ENCODE peak calls at places on chromosomes 3 and 15, in eight cellular contexts. One of them, this sample, is unnamed.

GRCh38 chr3:35777065-35777464 is 137.7 kb downstream of the ARPP21 start:
- DNase-seq in sigmoid colon: no peak
- DNase-seq in Panc1: no peak
- DNase-seq in H1: no peak
- DNase-seq in GM12892: no peak
- DNase-seq in prostate gland: no peak
- DNase-seq in HCT116: no peak
- DNase-seq in endothelial cell of umbilical vein: no peak
- DNase-seq in this sample: no peak

GRCh38 chr3:22980346-22980745 is 222.8 kb upstream of the UBE2E2 start:
- DNase-seq in sigmoid colon: no peak
- DNase-seq in Panc1: no peak
- DNase-seq in H1: no peak
- DNase-seq in GM12892: no peak
- DNase-seq in prostate gland: no peak
- DNase-seq in HCT116: no peak
- DNase-seq in endothelial cell of umbilical vein: no peak
- DNase-seq in this sample: no peak

GRCh38 chr15:64096486-64097431 is 977 bp downstream of the SNX1 start:
- DNase-seq in sigmoid colon: no peak
- DNase-seq in Panc1: no peak
- DNase-seq in H1: no peak
- DNase-seq in GM12892: no peak
- DNase-seq in prostate gland: no peak
- DNase-seq in HCT116: no peak
- DNase-seq in endothelial cell of umbilical vein: peak
- DNase-seq in this sample: no peak

GRCh38 chr15:48253186-48253585 is 47.1 kb downstream of the SLC12A1 start:
- DNase-seq in sigmoid colon: no peak
- DNase-seq in Panc1: no peak
- DNase-seq in H1: no peak
- DNase-seq in GM12892: no peak
- DNase-seq in prostate gland: no peak
- DNase-seq in HCT116: no peak
- DNase-seq in endothelial cell of umbilical vein: no peak
- DNase-seq in this sample: no peak

GRCh38 chr15:92909131-92909781 is 9.1 kb downstream of the CHD2 start:
- DNase-seq in sigmoid colon: no peak
- DNase-seq in Panc1: no peak
- DNase-seq in H1: no peak
- DNase-seq in GM12892: no peak
- DNase-seq in prostate gland: peak
- DNase-seq in HCT116: no peak
- DNase-seq in endothelial cell of umbilical vein: peak
- DNase-seq in this sample: no peak

GRCh38 chr3:87413821-87414220 is 137.4 kb upstream of the POU1F1 start:
- DNase-seq in sigmoid colon: no peak
- DNase-seq in Panc1: no peak
- DNase-seq in H1: no peak
- DNase-seq in GM12892: no peak
- DNase-seq in prostate gland: no peak
- DNase-seq in HCT116: no peak
- DNase-seq in endothelial cell of umbilical vein: no peak
- DNase-seq in this sample: no peak

GRCh38 chr3:41026394-41027177 is 172.7 kb upstream of the CTNNB1 start:
- DNase-seq in sigmoid colon: peak
- DNase-seq in Panc1: no peak
- DNase-seq in H1: no peak
- DNase-seq in GM12892: no peak
- DNase-seq in prostate gland: no peak
- DNase-seq in HCT116: no peak
- DNase-seq in endothelial cell of umbilical vein: peak
- DNase-seq in this sample: peak

GRCh38 chr3:36633060-36633459 is 131.3 kb downstream of the DCLK3 start:
- DNase-seq in sigmoid colon: no peak
- DNase-seq in Panc1: no peak
- DNase-seq in H1: no peak
- DNase-seq in GM12892: no peak
- DNase-seq in prostate gland: no peak
- DNase-seq in HCT116: no peak
- DNase-seq in endothelial cell of umbilical vein: no peak
- DNase-seq in this sample: no peak

GRCh38 chr15:60660290-60661051 is 181.5 kb upstream of the ICE2 start:
- DNase-seq in sigmoid colon: no peak
- DNase-seq in Panc1: no peak
- DNase-seq in H1: no peak
- DNase-seq in GM12892: no peak
- DNase-seq in prostate gland: no peak
- DNase-seq in HCT116: no peak
- DNase-seq in endothelial cell of umbilical vein: peak
- DNase-seq in this sample: no peak

GRCh38 chr15:31434418-31435255 is 108.0 kb downstream of the KLF13 start:
- DNase-seq in sigmoid colon: peak
- DNase-seq in Panc1: no peak
- DNase-seq in H1: no peak
- DNase-seq in GM12892: peak
- DNase-seq in prostate gland: no peak
- DNase-seq in HCT116: no peak
- DNase-seq in endothelial cell of umbilical vein: peak
- DNase-seq in this sample: peak

GRCh38 chr3:158552124-158552523 is 18.9 kb upstream of the MLF1 start:
- DNase-seq in sigmoid colon: no peak
- DNase-seq in Panc1: no peak
- DNase-seq in H1: no peak
- DNase-seq in GM12892: no peak
- DNase-seq in prostate gland: no peak
- DNase-seq in HCT116: no peak
- DNase-seq in endothelial cell of umbilical vein: no peak
- DNase-seq in this sample: no peak

DNA sequence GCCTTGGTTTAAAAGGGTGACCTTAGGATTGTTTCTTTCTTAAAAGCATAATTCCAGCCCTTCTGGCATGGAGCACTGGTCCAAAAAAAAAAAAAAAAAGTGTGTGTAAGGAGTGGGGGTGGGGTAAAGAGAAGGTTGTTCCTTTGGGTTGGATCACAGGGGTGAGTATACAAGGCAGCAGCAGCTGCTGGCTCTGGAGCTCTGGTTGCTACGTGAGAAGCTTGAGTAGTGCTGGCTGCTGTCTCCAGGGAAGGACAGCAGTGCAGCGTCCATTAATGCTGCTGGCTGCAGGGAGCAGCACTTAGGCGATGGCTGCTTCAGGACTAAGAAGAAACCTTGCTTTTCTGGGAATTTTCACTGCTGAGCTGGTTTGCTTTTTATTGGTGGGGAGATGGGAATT is 2.3 kb downstream of the SETD5 start:
- DNase-seq in sigmoid colon: peak
- DNase-seq in Panc1: no peak
- DNase-seq in H1: no peak
- DNase-seq in GM12892: no peak
- DNase-seq in prostate gland: peak
- DNase-seq in HCT116: peak
- DNase-seq in endothelial cell of umbilical vein: peak
- DNase-seq in this sample: peak
- TF ChIP-seq POLR2AphosphoS5 in sigmoid colon: peak
- TF ChIP-seq POLR2AphosphoS5 in Panc1: no peak
- TF ChIP-seq POLR2AphosphoS5 in H1: peak
- TF ChIP-seq POLR2AphosphoS5 in GM12892: no peak
- TF ChIP-seq POLR2AphosphoS5 in prostate gland: peak
- TF ChIP-seq POLR2AphosphoS5 in HCT116: no peak
- TF ChIP-seq POLR2AphosphoS5 in endothelial cell of umbilical vein: no peak
- TF ChIP-seq POLR2AphosphoS5 in this sample: peak

GRCh38 chr15:32870240-32871033 is 152.6 kb downstream of the GREM1 start:
- DNase-seq in sigmoid colon: no peak
- DNase-seq in Panc1: peak
- DNase-seq in H1: no peak
- DNase-seq in GM12892: no peak
- DNase-seq in prostate gland: no peak
- DNase-seq in HCT116: peak
- DNase-seq in endothelial cell of umbilical vein: no peak
- DNase-seq in this sample: peak
- TF ChIP-seq POLR2AphosphoS5 in sigmoid colon: peak
- TF ChIP-seq POLR2AphosphoS5 in Panc1: no peak
- TF ChIP-seq POLR2AphosphoS5 in H1: no peak
- TF ChIP-seq POLR2AphosphoS5 in GM12892: no peak
- TF ChIP-seq POLR2AphosphoS5 in prostate gland: no peak
- TF ChIP-seq POLR2AphosphoS5 in HCT116: peak
- TF ChIP-seq POLR2AphosphoS5 in endothelial cell of umbilical vein: no peak
- TF ChIP-seq POLR2AphosphoS5 in this sample: no peak

DNA sequence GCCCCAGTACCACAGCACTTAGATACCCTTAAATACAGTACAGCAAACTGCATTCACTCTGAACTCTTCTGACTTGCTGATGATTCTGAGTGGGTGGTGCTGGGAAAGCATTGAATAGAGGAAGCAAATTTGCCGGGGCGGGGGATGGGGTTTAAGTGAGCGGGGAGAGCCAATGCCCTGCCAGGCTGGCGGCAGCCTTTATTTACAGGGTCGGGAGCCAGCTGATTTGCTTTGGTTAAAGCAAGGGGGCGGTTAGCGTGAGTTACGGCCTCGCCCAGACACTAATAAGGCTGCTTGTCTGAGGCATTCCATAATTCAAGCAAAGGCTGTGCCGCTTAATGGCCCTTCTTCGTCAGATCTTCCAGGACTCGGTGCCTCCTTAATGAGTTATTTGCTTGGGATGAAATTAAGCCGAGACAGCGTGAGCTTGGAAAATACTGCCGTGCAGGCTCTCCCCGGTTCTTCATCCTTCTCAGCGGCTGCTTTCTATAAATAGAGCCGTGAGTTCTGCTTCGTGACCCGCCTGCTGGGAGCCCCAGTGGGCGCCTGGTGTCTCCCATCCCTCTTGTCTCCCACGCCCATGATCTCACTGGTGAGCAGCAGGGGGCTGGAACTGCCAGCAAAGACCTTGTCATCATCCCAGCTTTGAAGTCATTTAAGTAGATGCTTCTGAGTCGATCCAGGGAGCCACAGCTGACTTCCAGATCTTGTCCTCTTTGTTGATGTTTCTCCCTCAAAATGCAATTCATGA is 25.8 kb downstream of the SPSB4 start:
- DNase-seq in sigmoid colon: peak
- DNase-seq in Panc1: no peak
- DNase-seq in H1: no peak
- DNase-seq in GM12892: no peak
- DNase-seq in prostate gland: no peak
- DNase-seq in HCT116: no peak
- DNase-seq in endothelial cell of umbilical vein: peak
- DNase-seq in this sample: no peak
- TF ChIP-seq POLR2AphosphoS5 in sigmoid colon: no peak
- TF ChIP-seq POLR2AphosphoS5 in Panc1: no peak
- TF ChIP-seq POLR2AphosphoS5 in H1: no peak
- TF ChIP-seq POLR2AphosphoS5 in GM12892: no peak
- TF ChIP-seq POLR2AphosphoS5 in prostate gland: no peak
- TF ChIP-seq POLR2AphosphoS5 in HCT116: no peak
- TF ChIP-seq POLR2AphosphoS5 in endothelial cell of umbilical vein: no peak
- TF ChIP-seq POLR2AphosphoS5 in this sample: no peak

DNA sequence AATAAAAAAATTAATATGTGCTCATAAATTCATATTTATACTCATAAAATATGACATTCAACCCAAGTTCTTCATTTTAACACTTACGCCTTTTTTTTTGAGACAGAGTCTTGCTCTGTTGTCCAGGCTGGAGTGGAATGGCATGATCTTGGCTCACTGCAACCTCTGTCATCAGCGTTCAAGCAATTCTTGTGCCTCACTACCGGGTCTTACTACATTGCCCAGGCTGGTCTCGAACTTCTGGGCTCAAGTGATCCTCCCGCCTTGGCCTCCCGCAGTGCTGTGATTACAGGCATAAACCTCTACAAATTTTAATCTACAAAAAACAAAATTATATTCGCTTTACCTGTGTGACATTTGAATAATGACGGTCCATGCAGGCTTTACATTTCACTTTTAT is 74.1 kb upstream of the SNRPN start:
- DNase-seq in sigmoid colon: no peak
- DNase-seq in Panc1: no peak
- DNase-seq in H1: no peak
- DNase-seq in GM12892: no peak
- DNase-seq in prostate gland: no peak
- DNase-seq in HCT116: no peak
- DNase-seq in endothelial cell of umbilical vein: no peak
- DNase-seq in this sample: no peak
- TF ChIP-seq POLR2AphosphoS5 in sigmoid colon: no peak
- TF ChIP-seq POLR2AphosphoS5 in Panc1: no peak
- TF ChIP-seq POLR2AphosphoS5 in H1: no peak
- TF ChIP-seq POLR2AphosphoS5 in GM12892: no peak
- TF ChIP-seq POLR2AphosphoS5 in prostate gland: no peak
- TF ChIP-seq POLR2AphosphoS5 in HCT116: no peak
- TF ChIP-seq POLR2AphosphoS5 in endothelial cell of umbilical vein: no peak
- TF ChIP-seq POLR2AphosphoS5 in this sample: no peak

DNA sequence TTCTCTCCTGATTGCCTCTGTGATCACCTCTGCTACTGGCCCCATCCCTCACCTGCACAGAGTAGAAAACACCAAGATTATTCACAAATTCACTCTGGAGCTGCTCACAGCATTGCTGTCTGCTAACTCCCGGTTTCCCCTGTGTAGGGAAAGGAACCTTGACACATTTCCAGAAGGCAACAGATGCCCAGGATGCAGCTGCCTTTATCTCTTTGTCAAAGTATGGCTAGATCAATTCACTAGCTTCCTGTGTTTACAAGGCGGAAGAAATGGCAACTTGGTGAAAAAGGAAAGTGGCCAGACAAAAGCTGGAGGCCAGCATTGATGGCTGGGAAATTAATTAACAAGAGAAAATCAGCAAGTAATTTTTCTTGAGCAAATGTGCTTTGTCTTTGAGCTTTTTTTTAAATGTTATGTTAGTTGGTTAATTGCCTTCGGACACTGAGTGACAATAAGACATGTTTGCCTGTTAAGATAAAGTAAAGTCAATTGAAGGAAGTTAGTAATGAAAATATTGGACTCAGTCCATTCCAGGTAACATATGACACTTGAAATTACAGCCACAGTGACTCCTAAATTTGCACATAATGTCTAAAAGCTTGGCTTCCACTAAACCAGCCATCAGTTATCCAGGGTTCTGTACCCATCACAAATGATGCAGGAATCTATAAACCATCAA is 394.6 kb upstream of the IL12A start:
- DNase-seq in sigmoid colon: no peak
- DNase-seq in Panc1: no peak
- DNase-seq in H1: no peak
- DNase-seq in GM12892: no peak
- DNase-seq in prostate gland: no peak
- DNase-seq in HCT116: no peak
- DNase-seq in endothelial cell of umbilical vein: peak
- DNase-seq in this sample: no peak
- TF ChIP-seq POLR2AphosphoS5 in sigmoid colon: no peak
- TF ChIP-seq POLR2AphosphoS5 in Panc1: no peak
- TF ChIP-seq POLR2AphosphoS5 in H1: no peak
- TF ChIP-seq POLR2AphosphoS5 in GM12892: no peak
- TF ChIP-seq POLR2AphosphoS5 in prostate gland: no peak
- TF ChIP-seq POLR2AphosphoS5 in HCT116: no peak
- TF ChIP-seq POLR2AphosphoS5 in endothelial cell of umbilical vein: peak
- TF ChIP-seq POLR2AphosphoS5 in this sample: no peak

DNA sequence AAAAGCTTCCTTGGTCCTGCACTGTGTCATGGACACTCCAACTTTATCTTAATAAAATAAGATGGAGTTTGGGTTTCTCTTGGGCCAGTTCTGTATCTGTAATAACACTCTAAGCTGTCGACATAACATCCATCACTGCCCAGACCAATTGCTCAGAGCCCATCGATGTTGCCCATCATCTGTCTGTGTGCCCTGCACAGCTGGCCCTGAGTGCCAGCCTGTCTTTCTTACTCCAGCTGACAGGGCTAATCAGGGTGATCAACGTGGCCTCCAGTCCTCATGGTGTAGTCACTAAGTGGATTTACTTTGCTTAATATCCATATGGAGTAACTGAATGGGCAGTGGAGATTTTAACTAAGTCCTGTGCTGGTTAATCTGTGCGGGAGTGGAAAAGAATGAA is 419.8 kb upstream of the TPM1 start:
- DNase-seq in sigmoid colon: no peak
- DNase-seq in Panc1: no peak
- DNase-seq in H1: no peak
- DNase-seq in GM12892: no peak
- DNase-seq in prostate gland: no peak
- DNase-seq in HCT116: no peak
- DNase-seq in endothelial cell of umbilical vein: no peak
- DNase-seq in this sample: no peak
- TF ChIP-seq POLR2AphosphoS5 in sigmoid colon: no peak
- TF ChIP-seq POLR2AphosphoS5 in Panc1: no peak
- TF ChIP-seq POLR2AphosphoS5 in H1: no peak
- TF ChIP-seq POLR2AphosphoS5 in GM12892: no peak
- TF ChIP-seq POLR2AphosphoS5 in prostate gland: no peak
- TF ChIP-seq POLR2AphosphoS5 in HCT116: no peak
- TF ChIP-seq POLR2AphosphoS5 in endothelial cell of umbilical vein: no peak
- TF ChIP-seq POLR2AphosphoS5 in this sample: no peak

This sample was measured in K562.